ENCODE peak calls at places on chromosomes 3 and 15, in eight cellular contexts. S is CD4-positive, alpha-beta memory T cell; H is CD8-positive, alpha-beta memory T cell; Z is Caco-2; V is neuronal stem cell; N is lung; J is A549; F is breast epithelium. P is an unnamed sample.
A peak's percentile ranks its signal among the peaks of the same experiment; 100 is the strongest.

GRCh38 chr3:13525827-13526625 is 22.9 kb upstream of the FBLN2 start:
- DNase-seq in S (no peak), H (no peak), Z (no peak), V (peak; percentile 26), N (no peak), J (no peak), F (no peak), P (no peak)

GRCh38 chr3:46110701-46111493 is 83.6 kb upstream of the XCR1 start:
- DNase-seq in S (no peak), H (no peak), Z (no peak), V (no peak), N (peak; percentile 74), J (no peak), F (no peak), P (peak; percentile 80)

GRCh38 chr3:45067486-45067885 is 41.4 kb downstream of the CLEC3B start:
- DNase-seq in S (no peak), H (no peak), Z (no peak), V (no peak), N (no peak), J (no peak), F (no peak), P (no peak)

GRCh38 chr3:187714404-187714979 is 12.1 kb upstream of the RTP2 start:
- DNase-seq in S (peak; percentile 75), H (peak; percentile 66), Z (peak; percentile 80), V (peak; percentile 73), N (peak; percentile 73), J (peak; percentile 59), F (peak; percentile 66), P (peak; percentile 75)

GRCh38 chr3:167811071-167811470 is 75.5 kb downstream of the SERPINI1 start:
- DNase-seq in S (no peak), H (no peak), Z (no peak), V (no peak), N (no peak), J (no peak), F (no peak), P (no peak)

GRCh38 chr3:183827809-183828537 is 2.6 kb upstream of the MAP6D1 start:
- DNase-seq in S (no peak), H (no peak), Z (no peak), V (no peak), N (no peak), J (no peak), F (no peak), P (no peak)

GRCh38 chr3:44234674-44235268 is 6.9 kb upstream of the TOPAZ1 start:
- DNase-seq in S (no peak), H (no peak), Z (no peak), V (no peak), N (no peak), J (no peak), F (no peak), P (no peak)

GRCh38 chr15:75640483-75641175 is 605 bp upstream of the IMP3 start:
- DNase-seq in S (peak; percentile 67), H (peak; percentile 17), Z (peak; percentile 56), V (no peak), N (no peak), J (peak; percentile 78), F (no peak), P (no peak)

GRCh38 chr3:186273586-186273985 is 88.4 kb downstream of the DGKG start:
- DNase-seq in S (no peak), H (no peak), Z (no peak), V (no peak), N (no peak), J (no peak), F (no peak), P (no peak)

GRCh38 chr15:22979069-22979698 is 984 bp downstream of the CYFIP1 start:
- DNase-seq in S (peak; percentile 26), H (no peak), Z (peak; percentile 80), V (peak; percentile 38), N (peak; percentile 59), J (peak; percentile 67), F (peak; percentile 59), P (peak; percentile 75)

GRCh38 chr3:66386925-66387650 is 113.7 kb downstream of the LRIG1 start:
- DNase-seq in S (no peak), H (no peak), Z (no peak), V (no peak), N (no peak), J (no peak), F (no peak), P (no peak)

GRCh38 chr15:96551196-96551595 is 220.7 kb downstream of the NR2F2 start:
- DNase-seq in S (no peak), H (no peak), Z (no peak), V (no peak), N (no peak), J (no peak), F (no peak), P (no peak)

GRCh38 chr3:14853280-14853956 is 34.7 kb downstream of the FGD5 start:
- DNase-seq in S (no peak), H (no peak), Z (no peak), V (no peak), N (no peak), J (no peak), F (no peak), P (no peak)

GRCh38 chr3:117526485-117527079 is 817.0 kb downstream of the TUSC7 start:
- DNase-seq in S (no peak), H (no peak), Z (peak; percentile 50), V (no peak), N (peak; percentile 39), J (no peak), F (no peak), P (no peak)

GRCh38 chr3:78988324-78988723 is 779.5 kb downstream of the ROBO1 start:
- DNase-seq in S (no peak), H (no peak), Z (peak; percentile 3), V (no peak), N (no peak), J (peak; percentile 16), F (no peak), P (no peak)

GRCh38 chr3:151219056-151219455 is 16.0 kb upstream of the GPR171 start:
- DNase-seq in S (no peak), H (no peak), Z (no peak), V (no peak), N (no peak), J (peak; percentile 10), F (no peak), P (no peak)

GRCh38 chr3:140931801-140932200 is 9.8 kb upstream of the SLC25A36 start:
- DNase-seq in S (no peak), H (no peak), Z (no peak), V (no peak), N (no peak), J (no peak), F (no peak), P (no peak)

GRCh38 chr15:77702211-77702957 is 69.7 kb upstream of the LINGO1 start:
- DNase-seq in S (no peak), H (no peak), Z (peak; percentile 69), V (peak; percentile 71), N (no peak), J (peak; percentile 52), F (no peak), P (no peak)

GRCh38 chr15:61175024-61175423 is 54.1 kb downstream of the RORA start:
- DNase-seq in S (no peak), H (no peak), Z (peak; percentile 2), V (peak; percentile 11), N (no peak), J (no peak), F (no peak), P (no peak)

GRCh38 chr3:187072582-187072981 is 66.7 kb downstream of the RPL39L start:
- DNase-seq in S (no peak), H (no peak), Z (peak; percentile 46), V (no peak), N (no peak), J (no peak), F (no peak), P (no peak)

GRCh38 chr15:48939686-48940085 is 24.0 kb downstream of the SHC4 start:
- DNase-seq in S (no peak), H (no peak), Z (no peak), V (no peak), N (no peak), J (peak; percentile 7), F (no peak), P (no peak)

GRCh38 chr3:41222508-41222907 is 23.2 kb downstream of the CTNNB1 start:
- DNase-seq in S (no peak), H (no peak), Z (no peak), V (no peak), N (no peak), J (no peak), F (no peak), P (no peak)
- H3K4me1 ChIP-seq in S (peaks cover 51% of the 10 kb centered on the region), H (peaks cover 45% of the 10 kb centered on the region), Z (peaks cover 21% of the 10 kb centered on the region), V (no peaks in the 10 kb centered on the region), N (peaks cover 36% of the 10 kb centered on the region), J (peaks cover 47% of the 10 kb centered on the region), F (peaks cover 25% of the 10 kb centered on the region), P (no peaks in the 10 kb centered on the region)

GRCh38 chr15:87941606-87942005 is 314.9 kb downstream of the NTRK3 start:
- DNase-seq in S (no peak), H (no peak), Z (no peak), V (peak; percentile 66), N (no peak), J (no peak), F (no peak), P (no peak)

GRCh38 chr15:87939838-87940457 is 316.6 kb downstream of the NTRK3 start:
- DNase-seq in S (no peak), H (no peak), Z (no peak), V (no peak), N (no peak), J (no peak), F (no peak), P (no peak)

GRCh38 chr15:87943629-87944028 is 312.9 kb downstream of the NTRK3 start:
- DNase-seq in S (no peak), H (no peak), Z (no peak), V (no peak), N (no peak), J (no peak), F (no peak), P (no peak)

GRCh38 chr15:87942316-87942715 is 314.2 kb downstream of the NTRK3 start:
- DNase-seq in S (no peak), H (no peak), Z (no peak), V (no peak), N (no peak), J (no peak), F (no peak), P (no peak)

GRCh38 chr15:87940763-87941162 is 315.8 kb downstream of the NTRK3 start:
- DNase-seq in S (no peak), H (no peak), Z (no peak), V (no peak), N (no peak), J (no peak), F (no peak), P (no peak)
- H3K4me3 ChIP-seq in S (no peak overlapping the region), H (no peak overlapping the region), Z (no peak overlapping the region), V (no peak overlapping the region), N (no peak overlapping the region), J (no peak overlapping the region), F (no peak overlapping the region), P (no peak overlapping the region)

GRCh38 chr15:80490431-80490990 is 86.3 kb downstream of the ARNT2 start:
- DNase-seq in S (no peak), H (no peak), Z (no peak), V (no peak), N (no peak), J (no peak), F (no peak), P (no peak)
- H3K4me1 ChIP-seq in S (no peaks in the 10 kb centered on the region), H (no peaks in the 10 kb centered on the region), Z (peaks cover 37% of the 10 kb centered on the region), V (peaks cover 11% of the 10 kb centered on the region), N (peaks cover 3% of the 10 kb centered on the region), J (peaks cover 44% of the 10 kb centered on the region), F (no peaks in the 10 kb centered on the region), P (peaks cover 22% of the 10 kb centered on the region)

DNA sequence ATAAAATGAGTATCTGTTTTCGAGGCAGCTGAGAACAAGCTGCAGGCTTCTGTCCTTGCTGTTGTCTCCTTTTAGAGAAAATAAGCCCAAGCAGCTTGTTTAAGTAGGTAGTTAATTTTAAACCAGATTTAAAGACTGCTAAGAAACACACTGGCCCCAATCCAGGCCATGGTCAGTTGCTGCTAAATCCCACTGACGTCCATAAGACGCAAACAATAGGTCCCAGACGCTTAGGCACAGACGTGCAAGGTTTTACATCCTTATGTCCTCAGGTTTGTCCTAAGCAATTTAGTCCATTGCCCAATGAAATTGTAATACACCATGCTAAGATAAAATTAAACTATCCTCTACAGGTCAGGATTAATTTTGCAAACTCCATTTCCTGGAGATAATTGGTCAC is 120.0 kb upstream of the SNTN start:
- DNase-seq in S (no peak), H (no peak), Z (no peak), V (no peak), N (no peak), J (no peak), F (no peak), P (no peak)
- H3K4me3 ChIP-seq in S (no peak overlapping the region), H (no peak overlapping the region), Z (no peak overlapping the region), V (no peak overlapping the region), N (no peak overlapping the region), J (no peak overlapping the region), F (no peak overlapping the region), P (no peak overlapping the region)